ENCODE peak calls at places on chromosomes 3 and 15, in four cellular contexts. G is GM12892, K is SK-N-SH, B is GM12878. L is an unnamed sample.

GRCh38 chr3:134312873-134313838 is 61.1 kb downstream of the AMOTL2 start:
- DNase-seq in B (no peak), K (no peak), G (no peak), L (no peak)

GRCh38 chr15:65832549-65833364 is 36.5 kb upstream of the RAB11A start:
- DNase-seq in G (no peak), K (peak), B (no peak), L (no peak)

GRCh38 chr15:75661041-75661778 is 13.5 kb downstream of the SNX33 start:
- DNase-seq in G (no peak), K (no peak), B (no peak), L (no peak)

GRCh38 chr3:79598594-79598993 is 169.2 kb downstream of the ROBO1 start:
- DNase-seq in G (no peak), K (no peak), B (no peak), L (no peak)

GRCh38 chr15:59917504-59918157 is 86.5 kb upstream of the FOXB1 start:
- DNase-seq in K (peak), B (peak), G (peak), L (peak)

GRCh38 chr3:86702381-86702958 is 288.5 kb downstream of the VGLL3 start:
- DNase-seq in K (peak), B (no peak), G (no peak), L (no peak)

GRCh38 chr3:188509316-188509715 is 355.4 kb downstream of the LPP start:
- DNase-seq in K (no peak), B (no peak), G (no peak), L (no peak)

GRCh38 chr3:37147676-37148075 is 26.7 kb downstream of the LRRFIP2 start:
- DNase-seq in B (no peak), K (no peak), G (no peak), L (no peak)

GRCh38 chr3:18423401-18424212 is 1.5 kb downstream of the SATB1 start:
- DNase-seq in B (peak), G (no peak), K (peak), L (peak)

GRCh38 chr3:194304186-194304917 is 46.8 kb downstream of the CPN2 start:
- DNase-seq in B (no peak), K (no peak), G (no peak), L (no peak)

GRCh38 chr3:42256135-42256819 is 9.7 kb downstream of the CCK start:
- DNase-seq in K (no peak), G (no peak), B (no peak), L (no peak)

GRCh38 chr3:39150170-39150802 is 3.1 kb downstream of the CSRNP1 start:
- DNase-seq in B (no peak), K (peak), G (no peak), L (no peak)

GRCh38 chr3:69352305-69353087 is 33.4 kb downstream of the FRMD4B start:
- DNase-seq in K (no peak), B (no peak), G (no peak), L (no peak)

GRCh38 chr3:185216587-185216918 is 37.3 kb downstream of the EHHADH start:
- DNase-seq in B (no peak), G (no peak), K (no peak), L (no peak)

GRCh38 chr15:63478243-63478642 is 26.1 kb upstream of the USP3 start:
- DNase-seq in B (no peak), K (no peak), G (no peak), L (no peak)

GRCh38 chr15:87907676-87908446 is 348.7 kb downstream of the NTRK3 start:
- DNase-seq in B (no peak), K (no peak), G (no peak), L (no peak)

GRCh38 chr3:116702370-116702769 is 7.2 kb upstream of the TUSC7 start:
- DNase-seq in K (no peak), B (no peak), G (no peak), L (no peak)

GRCh38 chr3:111649180-111649579 is 54.0 kb upstream of the ZBED2 start:
- DNase-seq in B (no peak), K (no peak), G (no peak), L (no peak)

GRCh38 chr3:45333549-45333948 is 54.8 kb upstream of the LARS2 start:
- DNase-seq in G (no peak), B (no peak), K (no peak), L (no peak)

GRCh38 chr3:10347648-10348403 is 26.9 kb upstream of the SEC13 start:
- DNase-seq in G (no peak), K (no peak), B (no peak), L (no peak)

GRCh38 chr3:169144691-169145090 is 518.8 kb downstream of the MECOM start:
- DNase-seq in K (no peak), B (no peak), G (no peak), L (no peak)

GRCh38 chr3:171417813-171418212 is 42.4 kb downstream of the TNIK start:
- DNase-seq in K (no peak), G (no peak), B (no peak), L (no peak)

GRCh38 chr15:69311319-69311721 is 12.6 kb downstream of the PAQR5 start:
- DNase-seq in B (no peak), K (no peak), G (no peak), L (no peak)

GRCh38 chr3:29775352-29775751 is 494.5 kb downstream of the RBMS3 start:
- DNase-seq in G (no peak), B (no peak), K (no peak), L (no peak)

GRCh38 chr15:42146551-42147430 is 9.6 kb downstream of the PLA2G4F start:
- DNase-seq in B (no peak), G (no peak), K (no peak), L (no peak)

GRCh38 chr3:136070953-136071949 is 105.7 kb downstream of the PPP2R3A start:
- DNase-seq in G (no peak), K (no peak), B (no peak), L (no peak)

GRCh38 chr3:43194490-43195115 is 88.7 kb upstream of the POMGNT2 start:
- DNase-seq in G (no peak), K (no peak), B (no peak), L (no peak)

GRCh38 chr3:197746801-197747237 is 2.9 kb upstream of the FYTTD1 start:
- DNase-seq in K (no peak), G (no peak), B (no peak), L (no peak)

GRCh38 chr15:88714782-88715372 is 76.1 kb downstream of the ISG20 start:
- DNase-seq in G (no peak), K (no peak), B (no peak), L (no peak)

GRCh38 chr15:58472821-58473581 is 41.2 kb downstream of the LIPC start:
- DNase-seq in G (no peak), K (no peak), B (no peak), L (no peak)

GRCh38 chr15:74200394-74200793 is 2.2 kb downstream of the STRA6 start:
- DNase-seq in G (no peak), K (peak), B (no peak), L (no peak)

GRCh38 chr3:179768080-179768479 is 115.2 kb downstream of the USP13 start:
- DNase-seq in G (no peak), K (peak), B (no peak), L (no peak)
- TF ChIP-seq TAF1 in G (no peak), K (no peak), B (no peak), L (no peak)

DNA sequence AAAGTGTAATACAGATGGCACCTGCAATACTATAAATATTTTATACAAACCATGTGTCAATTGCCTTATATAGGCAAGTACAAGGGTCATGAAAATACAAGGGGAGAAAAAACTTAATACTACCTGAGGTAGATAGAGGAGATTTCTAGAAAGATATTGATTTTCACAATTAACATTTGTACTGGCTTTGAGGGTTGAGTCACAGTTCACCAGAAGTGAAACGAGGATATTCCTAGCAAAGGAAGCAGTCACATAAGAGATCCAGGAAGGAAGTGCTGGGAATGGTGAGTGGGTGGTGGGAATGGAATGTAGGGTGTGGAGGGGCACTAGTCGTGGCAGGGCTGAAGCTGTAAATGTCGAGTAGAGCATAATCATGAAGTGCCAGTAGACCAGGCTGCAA is 108.7 kb downstream of the P2RY1 start:
- DNase-seq in G (no peak), K (no peak), B (no peak), L (no peak)
- TF ChIP-seq TAF1 in G (no peak), K (no peak), B (no peak), L (no peak)

DNA sequence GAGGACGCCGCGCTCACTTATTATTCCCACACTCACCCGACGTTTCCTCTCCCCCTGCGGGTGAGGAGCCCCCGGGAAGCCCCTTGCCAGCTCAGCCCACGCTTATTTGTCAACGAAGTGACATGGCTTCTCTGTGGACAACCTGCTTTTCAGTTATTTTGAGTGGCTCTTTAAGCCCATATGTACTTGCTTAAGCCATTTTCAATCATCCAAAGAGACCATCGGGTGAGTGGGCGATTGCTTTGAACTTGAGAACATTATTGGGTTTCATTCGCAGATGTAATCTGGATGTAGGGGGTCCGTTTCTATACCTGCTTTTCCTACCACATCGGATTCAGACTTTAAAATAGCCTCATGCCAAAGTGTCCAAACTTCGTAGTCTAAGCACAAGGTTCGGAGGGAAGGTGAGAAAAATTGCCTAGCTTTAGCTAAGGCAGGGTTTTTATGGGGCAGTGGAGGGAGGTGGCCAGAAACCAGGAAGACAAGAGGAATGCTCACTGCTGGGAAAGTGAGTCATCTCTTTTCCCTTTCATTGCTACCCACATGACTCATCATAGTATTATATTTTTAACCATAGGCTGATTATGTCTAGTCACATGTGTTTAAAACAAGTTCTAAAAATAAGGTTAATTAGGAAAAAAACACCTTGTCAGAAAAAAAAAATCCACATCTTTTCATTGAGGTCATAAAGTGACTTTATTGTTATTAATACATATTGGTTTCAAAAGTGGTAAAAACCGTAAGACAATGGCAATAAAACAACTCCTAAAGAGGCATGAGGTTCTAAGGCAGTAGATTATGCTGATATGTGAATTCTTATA is 773.1 kb upstream of the NR2F2 start:
- DNase-seq in K (no peak), B (peak), G (no peak), L (no peak)
- TF ChIP-seq TAF1 in K (no peak), B (no peak), G (no peak), L (no peak)

GRCh38 chr3:102354818-102355515 is 79.8 kb upstream of the ZPLD1 start:
- DNase-seq in K (no peak), G (no peak), B (no peak), L (no peak)
- TF ChIP-seq TAF1 in K (no peak), G (no peak), B (no peak), L (no peak)